ENCODE peak calls at places on chromosomes 13 and 19, in eight cellular contexts. B, X, S, U, C, Y, D and Z are unnamed samples.

GRCh38 chr19:41298327-41298964 is 11.5 kb upstream of the CCDC97 start:
- DNase-seq in B (peak), X (no peak), S (no peak), U (peak), C (peak), Y (no peak), D (peak), Z (peak)

GRCh38 chr13:39350461-39350881 is 252.5 kb downstream of the LHFPL6 start:
- DNase-seq in B (no peak), X (no peak), S (no peak), U (no peak), C (no peak), Y (no peak), D (no peak), Z (no peak)

GRCh38 chr13:39107484-39108040 is 69.3 kb downstream of the NHLRC3 start:
- DNase-seq in B (no peak), X (no peak), S (no peak), U (no peak), C (no peak), Y (no peak), D (no peak), Z (no peak)

GRCh38 chr19:3692141-3693029 is 7.9 kb downstream of the PIP5K1C start:
- DNase-seq in B (no peak), X (no peak), S (no peak), U (no peak), C (peak), Y (no peak), D (no peak), Z (no peak)

GRCh38 chr19:45705710-45706415 is 13.4 kb downstream of the QPCTL start:
- DNase-seq in B (no peak), X (no peak), S (no peak), U (no peak), C (no peak), Y (no peak), D (no peak), Z (no peak)

GRCh38 chr19:4379383-4380253 is 20.7 kb downstream of the SH3GL1 start:
- DNase-seq in B (peak), X (no peak), S (no peak), U (peak), C (peak), Y (peak), D (no peak), Z (peak)

GRCh38 chr19:40232949-40233810 is 6.7 kb upstream of the CCNP start:
- DNase-seq in B (no peak), X (no peak), S (no peak), U (no peak), C (no peak), Y (no peak), D (no peak), Z (no peak)

GRCh38 chr13:25902946-25903345 is 148.9 kb downstream of the SHISA2 start:
- DNase-seq in B (no peak), X (no peak), S (no peak), U (no peak), C (no peak), Y (no peak), D (no peak), Z (no peak)

GRCh38 chr13:77492982-77493381 is 42.5 kb upstream of the SCEL start:
- DNase-seq in B (no peak), X (no peak), S (no peak), U (no peak), C (no peak), Y (no peak), D (no peak), Z (no peak)

GRCh38 chr19:47471733-47472457 is at the start of gene SLC8A2:
- DNase-seq in B (peak), X (no peak), S (no peak), U (no peak), C (no peak), Y (peak), D (peak), Z (peak)

DNA sequence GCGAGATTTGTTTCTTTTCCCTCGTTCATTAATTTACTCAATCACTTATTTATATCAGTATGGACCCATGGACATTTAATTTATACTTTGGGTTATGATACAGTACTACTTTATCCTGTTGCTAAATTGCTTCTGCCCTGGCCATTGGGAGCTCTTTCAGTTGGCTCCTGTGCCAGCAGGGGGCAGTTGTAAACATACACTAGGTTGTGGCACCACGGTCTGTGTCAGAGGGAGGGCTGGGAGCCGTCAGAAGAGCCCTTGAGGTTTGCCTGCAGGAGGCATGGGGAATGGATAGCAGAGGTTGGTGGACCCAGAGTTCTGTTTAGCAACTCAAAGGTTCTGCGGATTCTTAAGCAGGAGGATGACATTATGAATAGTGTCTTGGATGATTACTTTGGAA is 94.3 kb downstream of the ERCC5 start:
- DNase-seq in B (no peak), X (no peak), S (no peak), U (no peak), C (no peak), Y (no peak), D (no peak), Z (no peak)
- TF ChIP-seq CTCF in B (no peak), X (no peak), S (no peak), U (no peak), C (no peak), Y (no peak), D (no peak), Z (no peak)

DNA sequence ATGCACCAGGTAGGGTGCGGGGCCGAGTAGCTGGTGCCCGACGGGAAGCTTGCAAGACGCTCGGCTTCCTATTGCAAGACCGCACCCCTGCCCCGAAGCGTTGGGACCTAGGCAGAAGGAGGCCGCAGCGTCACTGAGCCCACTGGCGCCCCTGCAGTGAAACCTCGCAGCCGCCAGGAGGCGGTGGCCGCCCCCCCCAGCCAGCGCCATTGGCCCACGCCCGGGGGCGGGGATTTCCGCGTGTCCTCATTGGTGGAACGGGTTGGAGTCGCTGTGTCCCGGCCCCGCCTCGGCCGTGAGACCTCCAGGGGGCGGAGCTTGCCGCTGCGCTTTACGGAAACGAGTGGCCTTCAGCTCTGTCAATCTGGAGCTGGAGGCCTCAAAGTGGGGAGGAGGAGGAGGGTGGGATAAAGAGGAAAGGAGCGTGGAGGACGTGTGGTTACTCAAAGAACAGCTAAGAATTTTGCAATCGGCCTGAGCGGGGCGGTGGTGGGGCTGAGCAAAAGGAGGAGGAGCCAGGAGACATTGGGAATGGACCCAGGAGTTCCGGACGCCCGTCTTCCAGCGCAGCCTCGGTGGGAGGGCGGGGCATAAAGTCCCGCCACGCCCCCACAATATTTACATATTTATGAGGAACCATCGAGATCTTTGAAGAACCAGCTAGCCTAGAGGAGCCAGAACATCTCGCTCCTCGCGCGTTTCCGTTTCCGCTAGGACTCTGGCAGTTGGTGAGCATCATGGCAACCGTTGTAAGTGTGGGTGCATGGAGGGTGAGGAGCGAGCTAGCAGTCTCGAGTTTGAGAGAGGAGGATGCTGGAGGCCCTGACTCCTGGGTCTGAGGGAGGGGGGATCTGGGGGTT is at the start of the genes GYS1 and RUVBL2:
- DNase-seq in B (peak), X (peak), S (peak), U (peak), C (peak), Y (peak), D (peak), Z (peak)
- TF ChIP-seq POLR2A in B (peak), X (peak), S (peak), U (peak), C (peak), Y (peak), D (peak), Z (peak)

GRCh38 chr13:44840131-44840530 is 149.1 kb downstream of the NUFIP1 start:
- DNase-seq in B (no peak), X (no peak), S (no peak), U (no peak), C (no peak), Y (no peak), D (no peak), Z (no peak)

GRCh38 chr13:44843403-44843802 is 145.9 kb downstream of the NUFIP1 start:
- DNase-seq in B (no peak), X (no peak), S (no peak), U (no peak), C (no peak), Y (no peak), D (no peak), Z (no peak)

GRCh38 chr13:44837250-44837649 is 152.0 kb downstream of the NUFIP1 start:
- DNase-seq in B (no peak), X (no peak), S (no peak), U (no peak), C (no peak), Y (no peak), D (no peak), Z (no peak)

GRCh38 chr13:44844786-44845185 is 144.5 kb downstream of the NUFIP1 start:
- DNase-seq in B (no peak), X (no peak), S (no peak), U (no peak), C (no peak), Y (no peak), D (no peak), Z (no peak)

DNA sequence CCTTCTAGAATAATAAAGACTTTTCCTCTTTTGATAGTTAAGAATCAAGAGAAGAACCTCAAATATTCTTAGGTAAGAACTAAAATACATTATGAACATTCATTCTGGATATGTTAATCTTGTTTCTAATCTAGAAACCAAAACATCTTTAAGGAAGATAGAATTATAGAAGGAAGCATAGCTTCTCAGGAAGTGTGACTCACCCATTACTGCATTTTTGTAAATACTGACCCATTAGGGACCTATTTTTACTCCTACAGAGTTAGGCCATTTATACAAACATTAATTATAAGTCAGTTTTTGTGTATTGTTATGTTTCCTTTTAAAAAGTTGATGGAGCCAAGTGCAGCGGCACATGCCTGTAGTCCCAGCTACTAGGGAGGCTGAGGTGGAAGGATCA is 147.1 kb downstream of the NUFIP1 start:
- DNase-seq in B (no peak), X (no peak), S (no peak), U (no peak), C (no peak), Y (no peak), D (no peak), Z (no peak)
- TF ChIP-seq POLR2AphosphoS5 in B (no peak), X (no peak), S (no peak), U (no peak), C (no peak), Y (no peak), D (no peak), Z (no peak)

GRCh38 chr19:20250627-20251026 is 83.6 kb downstream of the ZNF486 start:
- DNase-seq in B (no peak), X (no peak), S (no peak), U (no peak), C (no peak), Y (no peak), D (no peak), Z (no peak)

GRCh38 chr19:20244356-20244755 is 77.3 kb downstream of the ZNF486 start:
- DNase-seq in B (no peak), X (no peak), S (no peak), U (no peak), C (no peak), Y (no peak), D (no peak), Z (no peak)

GRCh38 chr19:20245309-20245708 is 78.3 kb downstream of the ZNF486 start:
- DNase-seq in B (no peak), X (no peak), S (no peak), U (no peak), C (no peak), Y (no peak), D (no peak), Z (no peak)

GRCh38 chr19:20243629-20244028 is 76.6 kb downstream of the ZNF486 start:
- DNase-seq in B (no peak), X (no peak), S (no peak), U (no peak), C (no peak), Y (no peak), D (no peak), Z (no peak)

GRCh38 chr19:20247016-20247683 is 80.1 kb downstream of the ZNF486 start:
- DNase-seq in B (no peak), X (no peak), S (no peak), U (no peak), C (no peak), Y (peak), D (no peak), Z (peak)
- TF ChIP-seq CTCF in B (peak), X (peak), S (no peak), U (no peak), C (no peak), Y (peak), D (no peak), Z (no peak)